ENCODE peak calls at places on chromosomes 6 and 20, in four cellular contexts. One of them, this sample, is unnamed.

GRCh38 chr20:706366-706885 is 30.8 kb upstream of the SCRT2 start:
- DNase-seq in activated naive CD8-positive, alpha-beta T cell treated with anti-CD3 and anti-CD28 coated beads for 36 hours: no peak
- DNase-seq in IMR-90: no peak
- DNase-seq in HT1080: no peak
- DNase-seq in this sample: no peak

GRCh38 chr6:108732101-108732870 is 115.9 kb upstream of the ARMC2 start:
- DNase-seq in HT1080: peak; percentile 59
- DNase-seq in activated naive CD8-positive, alpha-beta T cell treated with anti-CD3 and anti-CD28 coated beads for 36 hours: no peak
- DNase-seq in IMR-90: peak; percentile 46
- DNase-seq in this sample: peak; percentile 93

GRCh38 chr6:72954736-72955135 is 270.6 kb downstream of the KHDC1L start:
- DNase-seq in activated naive CD8-positive, alpha-beta T cell treated with anti-CD3 and anti-CD28 coated beads for 36 hours: no peak
- DNase-seq in IMR-90: no peak
- DNase-seq in HT1080: no peak
- DNase-seq in this sample: no peak

GRCh38 chr20:20205141-20205861 is 153.0 kb downstream of the CFAP61 start:
- DNase-seq in activated naive CD8-positive, alpha-beta T cell treated with anti-CD3 and anti-CD28 coated beads for 36 hours: no peak
- DNase-seq in IMR-90: no peak
- DNase-seq in HT1080: no peak
- DNase-seq in this sample: no peak

GRCh38 chr6:75098709-75099108 is 107.1 kb downstream of the COL12A1 start:
- DNase-seq in HT1080: peak; percentile 89
- DNase-seq in IMR-90: peak; percentile 98
- DNase-seq in activated naive CD8-positive, alpha-beta T cell treated with anti-CD3 and anti-CD28 coated beads for 36 hours: no peak
- DNase-seq in this sample: peak; percentile 92

GRCh38 chr6:107443904-107444267 is 15.5 kb downstream of the PDSS2 start:
- DNase-seq in activated naive CD8-positive, alpha-beta T cell treated with anti-CD3 and anti-CD28 coated beads for 36 hours: no peak
- DNase-seq in HT1080: no peak
- DNase-seq in IMR-90: no peak
- DNase-seq in this sample: no peak

GRCh38 chr6:169173532-169174268 is 79.9 kb downstream of the THBS2 start:
- DNase-seq in activated naive CD8-positive, alpha-beta T cell treated with anti-CD3 and anti-CD28 coated beads for 36 hours: no peak
- DNase-seq in HT1080: peak; percentile 7
- DNase-seq in IMR-90: peak; percentile 33
- DNase-seq in this sample: no peak

GRCh38 chr6:136113736-136114173 is 136.4 kb downstream of the MTFR2 start:
- DNase-seq in IMR-90: peak; percentile 93
- DNase-seq in HT1080: peak; percentile 69
- DNase-seq in activated naive CD8-positive, alpha-beta T cell treated with anti-CD3 and anti-CD28 coated beads for 36 hours: no peak
- DNase-seq in this sample: peak; percentile 19

GRCh38 chr6:31576897-31577341 is 1.6 kb downstream of the TNF start:
- DNase-seq in IMR-90: no peak
- DNase-seq in HT1080: peak; percentile 29
- DNase-seq in activated naive CD8-positive, alpha-beta T cell treated with anti-CD3 and anti-CD28 coated beads for 36 hours: no peak
- DNase-seq in this sample: no peak

GRCh38 chr6:107264357-107264831 is 149.1 kb upstream of the BEND3 start:
- DNase-seq in HT1080: peak; percentile 48
- DNase-seq in IMR-90: peak; percentile 89
- DNase-seq in activated naive CD8-positive, alpha-beta T cell treated with anti-CD3 and anti-CD28 coated beads for 36 hours: no peak
- DNase-seq in this sample: peak; percentile 69

GRCh38 chr6:116764961-116765841 is at the start of gene FAM162B:
- DNase-seq in HT1080: no peak
- DNase-seq in IMR-90: peak; percentile 32
- DNase-seq in activated naive CD8-positive, alpha-beta T cell treated with anti-CD3 and anti-CD28 coated beads for 36 hours: peak; percentile 7
- DNase-seq in this sample: no peak

GRCh38 chr20:25014816-25015215 is 22.3 kb upstream of the APMAP start:
- DNase-seq in HT1080: no peak
- DNase-seq in activated naive CD8-positive, alpha-beta T cell treated with anti-CD3 and anti-CD28 coated beads for 36 hours: no peak
- DNase-seq in IMR-90: no peak
- DNase-seq in this sample: no peak

GRCh38 chr6:116682334-116682712 is 1.3 kb downstream of the KPNA5 start:
- DNase-seq in IMR-90: peak; percentile 55
- DNase-seq in activated naive CD8-positive, alpha-beta T cell treated with anti-CD3 and anti-CD28 coated beads for 36 hours: peak; percentile 45
- DNase-seq in HT1080: peak; percentile 8
- DNase-seq in this sample: peak; percentile 50

GRCh38 chr6:132611616-132612015 is 12.5 kb downstream of the TAAR2 start:
- DNase-seq in IMR-90: no peak
- DNase-seq in HT1080: peak; percentile 19
- DNase-seq in activated naive CD8-positive, alpha-beta T cell treated with anti-CD3 and anti-CD28 coated beads for 36 hours: no peak
- DNase-seq in this sample: no peak

GRCh38 chr6:148379966-148380653 is 37.5 kb downstream of the SASH1 start:
- DNase-seq in activated naive CD8-positive, alpha-beta T cell treated with anti-CD3 and anti-CD28 coated beads for 36 hours: no peak
- DNase-seq in HT1080: no peak
- DNase-seq in IMR-90: no peak
- DNase-seq in this sample: no peak